ENCODE peak calls at places on chromosomes 7 and 10, in five cellular contexts. E is DMS53, B is NCI-H510A treated with DMSO at 0.1 percent for 48 hours, I is PC-3, D is GM12865. S is an unnamed sample.

GRCh38 chr10:102408728-102409603 is 9.6 kb downstream of the PSD start:
- DNase-seq in D (no peak), I (no peak), B (peak), E (peak), S (peak)

GRCh38 chr10:102324061-102324460 is 71.4 kb upstream of the NFKB2 start:
- DNase-seq in I (no peak), E (no peak), B (no peak), D (no peak), S (no peak)

GRCh38 chr10:48684792-48685651 is at the start of gene WDFY4:
- DNase-seq in D (peak), I (no peak), B (no peak), E (no peak), S (no peak)

GRCh38 chr10:51733061-51733460 is 33.7 kb upstream of the CSTF2T start:
- DNase-seq in E (no peak), B (no peak), I (peak), D (no peak), S (no peak)

GRCh38 chr7:67371429-67372305 is 375.0 kb downstream of the TYW1 start:
- DNase-seq in I (peak), B (peak), D (peak), E (peak), S (peak)

GRCh38 chr7:142638581-142638980 is 110.7 kb upstream of the PRSS1 start:
- DNase-seq in D (no peak), I (no peak), B (no peak), E (no peak), S (no peak)

GRCh38 chr10:132662186-132662920 is 123.6 kb downstream of the NKX6-2 start:
- DNase-seq in D (no peak), E (no peak), B (no peak), I (no peak), S (no peak)

GRCh38 chr10:117663750-117664149 is 121.2 kb downstream of the EMX2 start:
- DNase-seq in E (peak), I (peak), B (no peak), D (peak), S (peak)

GRCh38 chr10:3666525-3667302 is 118.3 kb downstream of the KLF6 start:
- DNase-seq in B (no peak), E (peak), I (no peak), D (no peak), S (peak)

GRCh38 chr7:25889765-25890164 is 262.2 kb upstream of the NFE2L3 start:
- DNase-seq in I (no peak), B (no peak), D (no peak), E (no peak), S (peak)

S was measured in NCI-H146.